ENCODE peak calls at places on chromosomes 5 and 9, in four cellular contexts. One of them, this sample, is unnamed.

GRCh38 chr9:98087420-98088354 is 31.2 kb downstream of the NANS start:
- DNase-seq in H9: peak; percentile 86
- DNase-seq in IMR-90: peak; percentile 20
- DNase-seq in H1: peak; percentile 36
- DNase-seq in this sample: peak; percentile 81

GRCh38 chr5:158755971-158756370 is 343.7 kb downstream of the EBF1 start:
- DNase-seq in H9: no peak
- DNase-seq in IMR-90: no peak
- DNase-seq in H1: no peak
- DNase-seq in this sample: no peak

GRCh38 chr5:95760291-95761191 is 29.4 kb downstream of the RHOBTB3 start:
- DNase-seq in H9: no peak
- DNase-seq in IMR-90: peak; percentile 99
- DNase-seq in H1: no peak
- DNase-seq in this sample: peak; percentile 41

GRCh38 chr9:3330792-3331420 is 194.9 kb downstream of the RFX3 start:
- DNase-seq in H9: no peak
- DNase-seq in IMR-90: peak; percentile 82
- DNase-seq in H1: no peak
- DNase-seq in this sample: peak; percentile 16

GRCh38 chr9:113998114-113998513 is 80.0 kb downstream of the AMBP start:
- DNase-seq in H9: peak; percentile 12
- DNase-seq in IMR-90: no peak
- DNase-seq in H1: no peak
- DNase-seq in this sample: no peak

GRCh38 chr5:180640765-180641565 is 8.4 kb downstream of the FLT4 start:
- DNase-seq in H9: no peak
- DNase-seq in IMR-90: no peak
- DNase-seq in H1: no peak
- DNase-seq in this sample: no peak

GRCh38 chr9:120971938-120972337 is 45.3 kb upstream of the TRAF1 start:
- DNase-seq in H9: no peak
- DNase-seq in IMR-90: no peak
- DNase-seq in H1: no peak
- DNase-seq in this sample: no peak

GRCh38 chr5:57434227-57434640 is 48.4 kb downstream of the ACTBL2 start:
- DNase-seq in H9: no peak
- DNase-seq in IMR-90: no peak
- DNase-seq in H1: no peak
- DNase-seq in this sample: no peak

GRCh38 chr9:86424246-86424891 is 70.2 kb upstream of the TUT7 start:
- DNase-seq in H9: no peak
- DNase-seq in IMR-90: peak; percentile 53
- DNase-seq in H1: no peak
- DNase-seq in this sample: no peak

GRCh38 chr9:94577036-94577435 is 16.6 kb downstream of the FBP2 start:
- DNase-seq in H9: no peak
- DNase-seq in IMR-90: no peak
- DNase-seq in H1: no peak
- DNase-seq in this sample: no peak

GRCh38 chr5:97266576-97266975 is 83.5 kb upstream of the RIOK2 start:
- DNase-seq in H9: no peak
- DNase-seq in IMR-90: peak; percentile 6
- DNase-seq in H1: no peak
- DNase-seq in this sample: no peak

GRCh38 chr9:6229604-6230003 is 14.0 kb downstream of the IL33 start:
- DNase-seq in H9: no peak
- DNase-seq in IMR-90: peak; percentile 12
- DNase-seq in H1: no peak
- DNase-seq in this sample: no peak

GRCh38 chr9:27154923-27155322 is 45.9 kb downstream of the TEK start:
- DNase-seq in H9: no peak
- DNase-seq in IMR-90: peak; percentile 95
- DNase-seq in H1: no peak
- DNase-seq in this sample: peak; percentile 24

GRCh38 chr9:27151693-27152397 is 42.8 kb downstream of the TEK start:
- DNase-seq in H9: no peak
- DNase-seq in IMR-90: peak; percentile 53
- DNase-seq in H1: no peak
- DNase-seq in this sample: peak; percentile 55

GRCh38 chr9:27152398-27152715 is 43.3 kb downstream of the TEK start:
- DNase-seq in H9: no peak
- DNase-seq in IMR-90: no peak
- DNase-seq in H1: no peak
- DNase-seq in this sample: no peak

GRCh38 chr9:27145143-27145542 is 36.1 kb downstream of the TEK start:
- DNase-seq in H9: no peak
- DNase-seq in IMR-90: no peak
- DNase-seq in H1: no peak
- DNase-seq in this sample: peak; percentile 44

GRCh38 chr9:27150758-27151431 is 41.9 kb downstream of the TEK start:
- DNase-seq in H9: no peak
- DNase-seq in IMR-90: peak; percentile 77
- DNase-seq in H1: no peak
- DNase-seq in this sample: no peak
- H4K5ac ChIP-seq in H9: no peak overlapping the region
- H4K5ac ChIP-seq in IMR-90: peak overlapping the region; percentile 98
- H4K5ac ChIP-seq in H1: no peak overlapping the region
- H4K5ac ChIP-seq in this sample: no peak overlapping the region

DNA sequence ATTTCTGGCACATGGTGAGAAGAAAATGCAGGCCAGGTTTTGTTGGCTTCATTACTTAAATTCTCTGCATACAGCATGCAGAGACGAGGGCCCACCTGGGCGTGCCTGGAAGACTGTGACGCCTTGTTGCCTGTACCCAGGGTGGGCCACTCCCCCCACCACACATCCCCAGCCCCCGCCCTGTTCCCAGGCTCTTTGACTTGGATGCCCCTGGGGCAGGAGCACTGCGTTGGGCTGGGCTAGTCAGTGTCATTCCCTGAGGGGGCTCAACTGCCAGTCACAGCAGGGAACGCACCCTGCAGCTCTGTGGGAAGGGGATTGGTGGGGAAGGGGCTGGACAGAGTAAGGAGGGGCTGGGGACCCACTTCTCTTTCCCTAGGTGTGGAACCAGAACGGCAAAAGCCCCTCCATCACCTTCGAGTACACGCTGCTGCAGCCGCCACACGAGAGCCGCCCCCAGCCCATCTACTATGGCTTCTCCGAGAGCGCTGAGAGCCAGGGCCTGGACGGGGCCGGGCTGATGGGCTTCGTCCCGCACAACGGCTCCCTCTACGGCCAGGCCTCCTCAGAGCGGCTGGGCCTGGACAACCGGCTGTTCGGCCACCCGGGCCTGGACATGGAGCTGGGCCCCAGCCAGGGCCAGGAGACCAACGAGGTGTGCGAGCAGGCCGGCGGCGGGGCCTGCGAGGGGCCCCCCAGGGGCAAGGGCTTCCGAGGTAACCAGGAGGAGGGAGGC is 19.6 kb downstream of the ADAMTSL2 start:
- DNase-seq in H9: peak; percentile 64
- DNase-seq in IMR-90: no peak
- DNase-seq in H1: no peak
- DNase-seq in this sample: peak; percentile 23
- H3K23ac ChIP-seq in H9: no peak overlapping the region
- H3K23ac ChIP-seq in IMR-90: no peak overlapping the region
- H3K23ac ChIP-seq in H1: no peak overlapping the region
- H3K23ac ChIP-seq in this sample: no peak overlapping the region

GRCh38 chr5:68269820-68270219 is 54.3 kb downstream of the PIK3R1 start:
- DNase-seq in H9: no peak
- DNase-seq in IMR-90: no peak
- DNase-seq in H1: no peak
- DNase-seq in this sample: no peak

GRCh38 chr5:68273717-68274409 is 58.3 kb downstream of the PIK3R1 start:
- DNase-seq in H9: no peak
- DNase-seq in IMR-90: no peak
- DNase-seq in H1: no peak
- DNase-seq in this sample: no peak

GRCh38 chr5:68270576-68270975 is 55.0 kb downstream of the PIK3R1 start:
- DNase-seq in H9: no peak
- DNase-seq in IMR-90: no peak
- DNase-seq in H1: no peak
- DNase-seq in this sample: no peak

GRCh38 chr5:68271124-68271523 is 55.6 kb downstream of the PIK3R1 start:
- DNase-seq in H9: no peak
- DNase-seq in IMR-90: no peak
- DNase-seq in H1: no peak
- DNase-seq in this sample: no peak

DNA sequence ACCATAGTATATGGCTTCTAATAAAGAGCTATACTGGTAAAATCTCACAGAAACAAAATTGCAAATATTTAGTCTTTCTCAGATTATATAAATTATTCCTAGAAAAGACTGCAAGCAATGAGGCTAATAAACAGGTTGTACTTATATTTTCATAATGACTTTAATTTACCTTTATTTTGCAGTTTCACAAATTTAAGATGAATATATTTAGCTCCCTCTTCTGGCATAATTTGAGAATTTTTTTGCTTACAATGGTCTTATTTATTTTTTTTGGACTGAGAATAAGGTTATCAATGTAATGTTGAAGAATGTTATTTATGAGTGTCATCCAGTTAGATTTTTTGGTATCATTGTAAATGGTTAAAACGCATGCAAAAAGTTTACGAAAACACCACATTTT is 56.7 kb downstream of the PIK3R1 start:
- DNase-seq in H9: no peak
- DNase-seq in IMR-90: peak; percentile 17
- DNase-seq in H1: no peak
- DNase-seq in this sample: no peak
- H3K4me1 ChIP-seq in H9: no peaks in the 10 kb centered on the region
- H3K4me1 ChIP-seq in IMR-90: peaks cover 2% of the 10 kb centered on the region
- H3K4me1 ChIP-seq in H1: peaks cover 4% of the 10 kb centered on the region
- H3K4me1 ChIP-seq in this sample: no peaks in the 10 kb centered on the region

DNA sequence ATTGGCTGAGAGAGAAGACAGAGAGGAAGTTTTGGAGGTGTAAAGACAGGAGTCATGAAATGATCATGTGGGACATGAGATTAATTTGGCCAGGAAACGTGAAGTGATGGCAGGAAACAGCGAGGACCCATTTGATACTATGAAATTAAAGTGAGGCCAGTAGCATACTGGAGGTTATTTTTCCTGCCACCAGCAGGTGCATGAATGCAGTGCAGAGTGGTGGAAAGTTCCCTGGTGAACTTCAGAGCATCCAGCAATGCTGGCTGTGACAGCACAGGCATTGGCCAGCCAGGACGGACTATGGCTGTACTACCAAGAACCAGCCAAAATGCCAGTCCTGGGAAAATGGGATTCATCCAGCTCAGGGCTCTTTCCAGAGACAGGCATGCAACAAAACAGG is 152.2 kb downstream of the SYK start:
- DNase-seq in H9: no peak
- DNase-seq in IMR-90: no peak
- DNase-seq in H1: no peak
- DNase-seq in this sample: no peak
- H4K5ac ChIP-seq in H9: no peak overlapping the region
- H4K5ac ChIP-seq in IMR-90: no peak overlapping the region
- H4K5ac ChIP-seq in H1: no peak overlapping the region
- H4K5ac ChIP-seq in this sample: no peak overlapping the region

GRCh38 chr5:133405275-133406034 is 206.9 kb downstream of the FSTL4 start:
- DNase-seq in H9: no peak
- DNase-seq in IMR-90: no peak
- DNase-seq in H1: no peak
- DNase-seq in this sample: no peak
- H3K23ac ChIP-seq in H9: no peak overlapping the region
- H3K23ac ChIP-seq in IMR-90: no peak overlapping the region
- H3K23ac ChIP-seq in H1: no peak overlapping the region
- H3K23ac ChIP-seq in this sample: no peak overlapping the region

GRCh38 chr9:5122542-5122941 is 62.9 kb downstream of the INSL6 start:
- DNase-seq in H9: no peak
- DNase-seq in IMR-90: no peak
- DNase-seq in H1: no peak
- DNase-seq in this sample: no peak
- H3K4me1 ChIP-seq in H9: no peaks in the 10 kb centered on the region
- H3K4me1 ChIP-seq in IMR-90: no peaks in the 10 kb centered on the region
- H3K4me1 ChIP-seq in H1: no peaks in the 10 kb centered on the region
- H3K4me1 ChIP-seq in this sample: no peaks in the 10 kb centered on the region

This sample was measured in mesendoderm.